ENCODE peak calls at places on chromosomes 16 and 17, in four cellular contexts. One of them, this sample, is unnamed.

GRCh38 chr16:57807968-57808528 is 5.8 kb upstream of the KIFC3 start:
- DNase-seq in K562: peak; percentile 87
- DNase-seq in esophagus muscularis mucosa: peak; percentile 94
- DNase-seq in stomach: peak; percentile 92
- DNase-seq in this sample: peak; percentile 91

GRCh38 chr17:76138234-76138895 is 2.7 kb downstream of the FOXJ1 start:
- DNase-seq in esophagus muscularis mucosa: no peak
- DNase-seq in K562: no peak
- DNase-seq in stomach: no peak
- DNase-seq in this sample: peak; percentile 64

GRCh38 chr16:83653785-83654184 is 154.0 kb upstream of the HSBP1 start:
- DNase-seq in stomach: no peak
- DNase-seq in esophagus muscularis mucosa: no peak
- DNase-seq in K562: no peak
- DNase-seq in this sample: no peak

GRCh38 chr16:75097941-75098897 is 18.4 kb downstream of the LDHD start:
- DNase-seq in K562: no peak
- DNase-seq in esophagus muscularis mucosa: no peak
- DNase-seq in stomach: peak; percentile 47
- DNase-seq in this sample: no peak

GRCh38 chr16:17149904-17150483 is 320.8 kb downstream of the XYLT1 start:
- DNase-seq in K562: peak; percentile 35
- DNase-seq in esophagus muscularis mucosa: no peak
- DNase-seq in stomach: no peak
- DNase-seq in this sample: no peak

GRCh38 chr17:9324864-9325263 is 250.8 kb downstream of the STX8 start:
- DNase-seq in esophagus muscularis mucosa: no peak
- DNase-seq in K562: no peak
- DNase-seq in stomach: no peak
- DNase-seq in this sample: no peak

GRCh38 chr17:15444805-15445204 is 22.6 kb downstream of the CDRT4 start:
- DNase-seq in K562: peak; percentile 46
- DNase-seq in esophagus muscularis mucosa: no peak
- DNase-seq in stomach: no peak
- DNase-seq in this sample: no peak

GRCh38 chr17:75763269-75763607 is 1.8 kb downstream of the GALK1 start:
- DNase-seq in stomach: no peak
- DNase-seq in esophagus muscularis mucosa: no peak
- DNase-seq in K562: no peak
- DNase-seq in this sample: no peak

DNA sequence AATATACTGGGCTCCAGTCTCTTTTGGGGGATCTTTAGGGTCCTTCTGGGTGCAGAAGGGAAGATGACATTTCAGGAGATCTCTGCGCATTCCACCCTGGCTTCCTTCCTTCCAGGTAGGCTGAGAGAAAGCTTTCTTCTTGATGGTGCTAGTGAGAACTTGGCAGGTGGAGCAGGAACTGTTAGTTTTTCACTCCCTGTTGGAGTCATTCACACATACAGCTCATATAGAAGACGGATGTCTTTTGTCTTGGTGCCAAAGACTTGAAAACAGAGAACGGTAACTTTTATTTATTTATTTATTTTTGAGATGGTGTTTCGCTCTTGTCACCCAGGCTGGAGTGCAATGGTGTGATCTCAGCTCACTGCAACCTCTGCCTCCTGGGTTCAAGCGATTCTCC is 43.9 kb downstream of the PITPNC1 start:
- DNase-seq in stomach: no peak
- DNase-seq in K562: no peak
- DNase-seq in esophagus muscularis mucosa: no peak
- DNase-seq in this sample: no peak
- TF ChIP-seq POLR2AphosphoS5 in stomach: peak; percentile 22
- TF ChIP-seq POLR2AphosphoS5 in K562: no peak
- TF ChIP-seq POLR2AphosphoS5 in esophagus muscularis mucosa: no peak
- TF ChIP-seq POLR2AphosphoS5 in this sample: no peak

DNA sequence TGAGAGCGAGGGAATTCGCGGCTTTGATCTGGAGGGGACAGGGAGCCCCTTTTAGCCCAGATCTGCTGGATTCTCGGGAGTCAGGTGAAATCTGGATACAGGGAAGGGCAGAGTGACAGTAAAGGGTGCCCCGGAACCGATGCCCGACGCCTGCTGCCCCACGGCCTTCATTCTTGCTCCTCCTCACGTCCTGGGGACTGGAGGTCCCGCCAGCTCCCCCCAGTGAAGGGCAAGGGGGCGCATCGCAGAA is 596 bp downstream of the OR1F1 start:
- DNase-seq in K562: no peak
- DNase-seq in stomach: no peak
- DNase-seq in esophagus muscularis mucosa: no peak
- DNase-seq in this sample: no peak
- H3K27me3 ChIP-seq in K562: no peaks in the 10 kb centered on the region
- H3K27me3 ChIP-seq in stomach: peaks cover 100% of the 10 kb centered on the region
- H3K27me3 ChIP-seq in esophagus muscularis mucosa: peaks cover 84% of the 10 kb centered on the region
- H3K27me3 ChIP-seq in this sample: peaks cover 100% of the 10 kb centered on the region

GRCh38 chr16:89562027-89562599 is 1.6 kb downstream of the RPL13 start:
- DNase-seq in esophagus muscularis mucosa: no peak
- DNase-seq in stomach: peak; percentile 37
- DNase-seq in K562: peak; percentile 58
- DNase-seq in this sample: no peak
- H3K4me1 ChIP-seq in esophagus muscularis mucosa: peaks cover 71% of the 10 kb centered on the region
- H3K4me1 ChIP-seq in stomach: peaks cover 65% of the 10 kb centered on the region
- H3K4me1 ChIP-seq in K562: peaks cover 62% of the 10 kb centered on the region
- H3K4me1 ChIP-seq in this sample: peaks cover 85% of the 10 kb centered on the region

DNA sequence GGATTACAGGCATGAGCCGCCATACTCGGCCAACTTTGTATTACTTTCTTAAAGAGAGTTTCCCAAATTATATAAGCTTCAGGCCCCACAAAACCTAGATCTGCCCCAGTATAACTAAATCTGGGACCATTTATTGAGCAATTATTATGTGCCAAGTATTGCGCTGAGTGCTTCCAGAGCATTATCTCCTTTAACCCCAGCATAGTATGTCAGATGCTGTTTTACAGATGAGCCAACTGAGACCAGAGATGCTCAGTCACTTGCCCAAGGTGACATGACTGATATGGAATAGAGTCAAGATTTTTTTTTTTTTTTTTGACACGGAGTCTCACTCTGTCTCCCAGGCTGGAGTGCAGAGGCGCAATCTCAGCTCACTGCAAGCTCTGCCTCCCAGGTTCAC is 1.9 kb upstream of the ERBB2 start:
- DNase-seq in K562: no peak
- DNase-seq in stomach: no peak
- DNase-seq in esophagus muscularis mucosa: no peak
- DNase-seq in this sample: no peak
- TF ChIP-seq POLR2AphosphoS5 in K562: no peak
- TF ChIP-seq POLR2AphosphoS5 in stomach: no peak
- TF ChIP-seq POLR2AphosphoS5 in esophagus muscularis mucosa: no peak
- TF ChIP-seq POLR2AphosphoS5 in this sample: no peak

GRCh38 chr17:79531696-79532095 is 79.2 kb downstream of the RBFOX3 start:
- DNase-seq in stomach: no peak
- DNase-seq in esophagus muscularis mucosa: no peak
- DNase-seq in K562: no peak
- DNase-seq in this sample: peak; percentile 36
- H3K27me3 ChIP-seq in stomach: peaks cover 80% of the 10 kb centered on the region
- H3K27me3 ChIP-seq in esophagus muscularis mucosa: no peaks in the 10 kb centered on the region
- H3K27me3 ChIP-seq in K562: peaks cover 33% of the 10 kb centered on the region
- H3K27me3 ChIP-seq in this sample: no peaks in the 10 kb centered on the region

DNA sequence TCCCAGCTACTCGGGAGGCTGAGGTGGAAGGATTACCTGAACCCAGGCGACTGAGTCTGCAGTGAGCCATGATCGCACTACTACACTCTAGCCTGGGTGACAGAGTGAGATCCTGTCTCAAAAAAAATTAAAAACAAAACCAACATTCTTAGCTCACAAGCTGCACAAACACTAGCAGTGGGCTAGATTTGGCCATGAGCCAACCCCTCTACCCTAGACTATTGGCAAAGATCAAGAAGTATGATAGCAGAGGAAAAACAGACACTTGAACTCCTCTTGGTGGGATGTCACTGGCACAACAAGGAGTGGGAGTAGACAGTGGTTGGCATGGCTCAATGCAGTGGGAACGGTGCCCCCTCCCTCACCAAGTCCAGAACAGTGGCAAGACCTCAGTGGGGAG is 19.6 kb upstream of the RIPOR1 start:
- DNase-seq in stomach: no peak
- DNase-seq in esophagus muscularis mucosa: no peak
- DNase-seq in K562: no peak
- DNase-seq in this sample: no peak
- H3K4me1 ChIP-seq in stomach: no peaks in the 10 kb centered on the region
- H3K4me1 ChIP-seq in esophagus muscularis mucosa: peaks cover 9% of the 10 kb centered on the region
- H3K4me1 ChIP-seq in K562: peaks cover 18% of the 10 kb centered on the region
- H3K4me1 ChIP-seq in this sample: peaks cover 52% of the 10 kb centered on the region

GRCh38 chr17:27915715-27916114 is 22.6 kb upstream of the LYRM9 start:
- DNase-seq in esophagus muscularis mucosa: no peak
- DNase-seq in K562: no peak
- DNase-seq in stomach: no peak
- DNase-seq in this sample: no peak

GRCh38 chr17:27919120-27919519 is 26.0 kb upstream of the LYRM9 start:
- DNase-seq in K562: no peak
- DNase-seq in stomach: no peak
- DNase-seq in esophagus muscularis mucosa: no peak
- DNase-seq in this sample: no peak

GRCh38 chr17:27918498-27918897 is 25.3 kb upstream of the LYRM9 start:
- DNase-seq in stomach: no peak
- DNase-seq in K562: no peak
- DNase-seq in esophagus muscularis mucosa: no peak
- DNase-seq in this sample: no peak

GRCh38 chr17:27914382-27914781 is 21.2 kb upstream of the LYRM9 start:
- DNase-seq in stomach: no peak
- DNase-seq in K562: no peak
- DNase-seq in esophagus muscularis mucosa: no peak
- DNase-seq in this sample: no peak

GRCh38 chr17:27917000-27917399 is 23.8 kb upstream of the LYRM9 start:
- DNase-seq in esophagus muscularis mucosa: no peak
- DNase-seq in K562: no peak
- DNase-seq in stomach: no peak
- DNase-seq in this sample: no peak
- TF ChIP-seq POLR2AphosphoS5 in esophagus muscularis mucosa: no peak
- TF ChIP-seq POLR2AphosphoS5 in K562: no peak
- TF ChIP-seq POLR2AphosphoS5 in stomach: no peak
- TF ChIP-seq POLR2AphosphoS5 in this sample: no peak

GRCh38 chr17:57326348-57326747 is 70.0 kb downstream of the MSI2 start:
- DNase-seq in stomach: no peak
- DNase-seq in K562: no peak
- DNase-seq in esophagus muscularis mucosa: no peak
- DNase-seq in this sample: no peak

GRCh38 chr17:57323391-57323790 is 67.1 kb downstream of the MSI2 start:
- DNase-seq in esophagus muscularis mucosa: no peak
- DNase-seq in K562: no peak
- DNase-seq in stomach: no peak
- DNase-seq in this sample: no peak

GRCh38 chr17:57326764-57327163 is 70.4 kb downstream of the MSI2 start:
- DNase-seq in esophagus muscularis mucosa: no peak
- DNase-seq in stomach: no peak
- DNase-seq in K562: no peak
- DNase-seq in this sample: no peak

GRCh38 chr17:57324060-57324459 is 67.7 kb downstream of the MSI2 start:
- DNase-seq in esophagus muscularis mucosa: no peak
- DNase-seq in K562: no peak
- DNase-seq in stomach: no peak
- DNase-seq in this sample: no peak

DNA sequence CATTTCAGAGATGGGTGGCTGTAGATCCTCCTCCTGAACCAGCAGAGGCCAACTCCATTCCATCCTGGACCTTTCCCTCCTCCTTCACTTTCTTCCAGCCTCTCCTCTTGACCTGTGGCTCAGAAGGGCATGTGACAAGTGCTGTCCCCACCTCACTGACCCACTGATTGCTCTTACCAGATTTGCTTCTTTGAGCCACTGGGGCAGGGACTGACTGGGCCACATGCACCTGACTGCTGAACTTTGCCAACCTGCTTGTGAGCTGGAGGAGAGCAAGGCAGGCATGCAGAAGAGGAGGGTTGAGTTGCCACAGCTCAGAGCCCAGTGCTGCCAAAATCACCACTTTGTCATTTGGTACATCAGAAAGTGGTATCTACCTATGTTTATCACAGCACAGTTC is 68.3 kb downstream of the MSI2 start:
- DNase-seq in K562: no peak
- DNase-seq in stomach: no peak
- DNase-seq in esophagus muscularis mucosa: no peak
- DNase-seq in this sample: no peak
- H3K27me3 ChIP-seq in K562: no peaks in the 10 kb centered on the region
- H3K27me3 ChIP-seq in stomach: no peaks in the 10 kb centered on the region
- H3K27me3 ChIP-seq in esophagus muscularis mucosa: no peaks in the 10 kb centered on the region
- H3K27me3 ChIP-seq in this sample: no peaks in the 10 kb centered on the region

This sample was measured in spleen.